ENCODE peak calls at places on chromosomes 6 and 20, in six cellular contexts. A is NCI-H1436; N is stimulated activated CD8-positive, alpha-beta memory T cell treated with anti-CD3 and anti-CD28 coated beads, Interleukin-2, amount 100 ng/mL, for 48 hours; H is astrocyte; K is substantia nigra; D is cardiac fibroblast. T is an unnamed sample.

GRCh38 chr6:8627085-8627861 is 191.9 kb upstream of the SLC35B3 start:
- DNase-seq in A (no peak), N (no peak), H (peak; percentile 36), K (no peak), D (peak; percentile 44), T (peak; percentile 72)

GRCh38 chr6:72130327-72130726 is 244.0 kb downstream of the RIMS1 start:
- DNase-seq in A (no peak), N (no peak), H (no peak), K (no peak), D (no peak), T (no peak)

GRCh38 chr20:17314262-17314661 is 87.4 kb downstream of the PCSK2 start:
- DNase-seq in A (no peak), N (no peak), H (no peak), K (no peak), D (no peak), T (no peak)

GRCh38 chr6:92887871-92888270 is 531.5 kb downstream of the EPHA7 start:
- DNase-seq in A (no peak), N (no peak), H (no peak), K (no peak), D (no peak), T (no peak)

GRCh38 chr6:18269717-18270116 is 5.4 kb upstream of the DEK start:
- DNase-seq in A (no peak), N (no peak), H (no peak), K (no peak), D (no peak), T (peak; percentile 50)

GRCh38 chr20:21099653-21100589 is 6.2 kb downstream of the LINC00237 start:
- DNase-seq in A (no peak), N (peak; percentile 37), H (no peak), K (peak; percentile 33), D (peak; percentile 17), T (peak; percentile 67)

GRCh38 chr6:41815587-41815986 is 28.1 kb downstream of the TOMM6 start:
- DNase-seq in A (no peak), N (no peak), H (no peak), K (no peak), D (no peak), T (no peak)

GRCh38 chr6:167141667-167142432 is 15.9 kb downstream of the GPR31 start:
- DNase-seq in A (no peak), N (peak; percentile 39), H (no peak), K (peak; percentile 17), D (peak; percentile 10), T (peak; percentile 30)

GRCh38 chr6:140960566-140960965 is 1172.2 kb upstream of the GJE1 start:
- DNase-seq in A (no peak), N (no peak), H (peak; percentile 40), K (no peak), D (peak; percentile 40), T (peak; percentile 19)

GRCh38 chr6:52162940-52163908 is 23.0 kb upstream of the IL17A start:
- DNase-seq in A (peak; percentile 0), N (no peak), H (no peak), K (no peak), D (peak; percentile 42), T (peak; percentile 47)

GRCh38 chr6:142372348-142372747 is 70.5 kb downstream of the ADGRG6 start:
- DNase-seq in A (no peak), N (no peak), H (peak; percentile 77), K (no peak), D (peak; percentile 55), T (peak; percentile 93)

GRCh38 chr6:140271759-140272377 is 897.4 kb upstream of the CITED2 start:
- DNase-seq in A (no peak), N (no peak), H (no peak), K (no peak), D (no peak), T (no peak)

GRCh38 chr6:11362481-11363018 is 130.1 kb upstream of the NEDD9 start:
- DNase-seq in A (no peak), N (no peak), H (no peak), K (no peak), D (no peak), T (no peak)

GRCh38 chr6:51459958-51460357 is 627.5 kb downstream of the PKHD1 start:
- DNase-seq in A (no peak), N (no peak), H (no peak), K (no peak), D (no peak), T (peak; percentile 7)

GRCh38 chr20:24147479-24147878 is 158.9 kb upstream of the GGTLC1 start:
- DNase-seq in A (no peak), N (no peak), H (no peak), K (no peak), D (no peak), T (no peak)

GRCh38 chr6:155936127-155936526 is 480.5 kb upstream of the NOX3 start:
- DNase-seq in A (no peak), N (no peak), H (no peak), K (no peak), D (no peak), T (no peak)